ENCODE peak calls at places on chromosomes 12 and 14, in nine cellular contexts. T, D, O, M, L, U, F, W and E are unnamed samples.

GRCh38 chr14:32654106-32654505 is 284.6 kb upstream of the NPAS3 start:
- DNase-seq in T (no peak), D (no peak), O (no peak), M (no peak), L (no peak), U (no peak), F (no peak), W (no peak), E (no peak)

GRCh38 chr14:50955373-50956043 is 11.2 kb upstream of the PYGL start:
- DNase-seq in T (no peak), D (peak; percentile 90), O (no peak), M (peak; percentile 98), L (peak; percentile 88), U (peak; percentile 67), F (no peak), W (no peak), E (peak; percentile 80)

GRCh38 chr12:50282581-50283229 is 615 bp downstream of the LIMA1 start:
- DNase-seq in T (no peak), D (peak; percentile 32), O (no peak), M (no peak), L (peak; percentile 29), U (no peak), F (no peak), W (no peak), E (no peak)

GRCh38 chr12:45989857-45990467 is 412 bp downstream of the SCAF11 start:
- DNase-seq in T (no peak), D (peak; percentile 51), O (peak; percentile 51), M (peak; percentile 69), L (no peak), U (peak; percentile 58), F (peak; percentile 64), W (no peak), E (no peak)

GRCh38 chr12:122035292-122035691 is 13.6 kb downstream of the BCL7A start:
- DNase-seq in T (no peak), D (no peak), O (peak; percentile 59), M (no peak), L (no peak), U (no peak), F (no peak), W (no peak), E (no peak)

GRCh38 chr14:65933400-65934068 is 521.0 kb downstream of the FUT8 start:
- DNase-seq in T (peak; percentile 51), D (no peak), O (no peak), M (no peak), L (peak; percentile 1), U (peak; percentile 21), F (no peak), W (no peak), E (no peak)

GRCh38 chr12:88935856-88936255 is 355.6 kb upstream of the KITLG start:
- DNase-seq in T (no peak), D (peak; percentile 9), O (no peak), M (no peak), L (no peak), U (no peak), F (no peak), W (no peak), E (no peak)

GRCh38 chr12:52949413-52950331 is 754 bp downstream of the KRT18 start:
- DNase-seq in T (no peak), D (peak; percentile 92), O (peak; percentile 81), M (peak; percentile 93), L (peak; percentile 94), U (no peak), F (no peak), W (peak; percentile 56), E (peak; percentile 73)

GRCh38 chr14:23354990-23355389 is 2.3 kb upstream of the SLC22A17 start:
- DNase-seq in T (peak; percentile 11), D (no peak), O (no peak), M (no peak), L (no peak), U (no peak), F (no peak), W (no peak), E (no peak)

GRCh38 chr14:23356036-23356435 is 3.3 kb upstream of the SLC22A17 start:
- DNase-seq in T (peak; percentile 40), D (no peak), O (no peak), M (no peak), L (no peak), U (no peak), F (no peak), W (no peak), E (no peak)

GRCh38 chr14:23351681-23352505 is 794 bp downstream of the SLC22A17 start:
- DNase-seq in T (no peak), D (no peak), O (no peak), M (no peak), L (no peak), U (no peak), F (no peak), W (no peak), E (no peak)

GRCh38 chr14:23353433-23353780 is 720 bp upstream of the SLC22A17 start:
- DNase-seq in T (no peak), D (no peak), O (no peak), M (no peak), L (no peak), U (no peak), F (no peak), W (no peak), E (no peak)

DNA sequence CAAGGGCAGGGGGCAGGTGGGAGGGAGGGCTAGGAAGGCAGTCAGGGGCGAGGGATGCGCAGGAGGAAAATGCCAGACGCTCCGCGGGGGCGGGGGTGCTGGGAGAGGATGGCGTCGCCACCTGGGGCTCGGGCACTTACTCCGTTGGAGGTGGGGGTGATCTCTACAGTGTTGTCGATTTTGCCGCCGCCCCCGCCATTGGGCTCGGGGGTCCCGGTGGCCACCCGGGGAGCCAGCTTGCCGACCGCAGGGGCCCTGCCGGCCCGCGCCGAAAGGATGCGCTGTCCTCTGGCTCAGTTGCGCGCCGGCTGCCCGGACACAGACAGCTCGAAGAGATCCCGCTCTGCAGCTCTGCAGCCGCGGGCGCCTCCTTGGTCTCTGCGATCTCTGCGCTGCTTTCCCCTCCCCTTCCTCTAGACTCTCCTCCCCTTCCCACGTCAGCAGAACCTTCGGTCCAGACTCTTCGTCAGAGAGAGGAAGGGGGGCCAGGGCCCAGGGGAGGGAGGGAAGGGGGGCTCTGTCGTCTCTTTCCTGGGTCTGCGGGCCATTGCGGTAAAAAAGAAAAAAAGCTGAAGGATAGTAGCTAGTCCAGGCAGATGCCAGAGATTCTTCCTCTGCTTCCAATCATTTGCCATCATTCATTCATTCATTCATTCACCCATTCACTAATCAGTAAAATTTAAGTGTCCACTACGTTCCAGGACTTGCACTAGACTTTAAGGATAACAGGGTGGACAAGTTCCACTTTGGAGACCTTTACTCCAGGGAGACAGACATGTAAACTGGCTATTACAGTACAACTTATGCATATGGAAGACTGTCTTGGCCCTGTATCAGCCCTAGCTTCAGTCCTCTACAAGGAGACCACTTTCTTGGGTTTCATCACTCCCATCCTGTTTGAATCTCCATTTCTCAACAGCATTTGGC is at the start of gene SLC22A17:
- DNase-seq in T (peak; percentile 92), D (peak; percentile 90), O (peak; percentile 65), M (peak; percentile 82), L (peak; percentile 87), U (peak; percentile 87), F (no peak), W (peak; percentile 36), E (peak; percentile 33)
- TF ChIP-seq CTCF in T (peak; percentile 14), D (peak; percentile 7), O (no peak), M (peak; percentile 36), L (peak; percentile 11), U (peak; percentile 35), F (no peak), W (no peak), E (peak; percentile 33)

GRCh38 chr14:38716871-38717270 is 386.2 kb downstream of the SEC23A start:
- DNase-seq in T (no peak), D (no peak), O (no peak), M (no peak), L (no peak), U (no peak), F (no peak), W (no peak), E (no peak)

GRCh38 chr14:38723954-38724353 is 379.1 kb downstream of the SEC23A start:
- DNase-seq in T (no peak), D (no peak), O (no peak), M (no peak), L (peak; percentile 8), U (no peak), F (no peak), W (no peak), E (no peak)

GRCh38 chr14:38721822-38722431 is 381.1 kb downstream of the SEC23A start:
- DNase-seq in T (no peak), D (peak; percentile 62), O (peak; percentile 65), M (no peak), L (peak; percentile 76), U (peak; percentile 33), F (no peak), W (peak; percentile 23), E (no peak)

GRCh38 chr14:38723277-38723676 is 379.8 kb downstream of the SEC23A start:
- DNase-seq in T (no peak), D (no peak), O (no peak), M (no peak), L (no peak), U (no peak), F (no peak), W (no peak), E (no peak)

DNA sequence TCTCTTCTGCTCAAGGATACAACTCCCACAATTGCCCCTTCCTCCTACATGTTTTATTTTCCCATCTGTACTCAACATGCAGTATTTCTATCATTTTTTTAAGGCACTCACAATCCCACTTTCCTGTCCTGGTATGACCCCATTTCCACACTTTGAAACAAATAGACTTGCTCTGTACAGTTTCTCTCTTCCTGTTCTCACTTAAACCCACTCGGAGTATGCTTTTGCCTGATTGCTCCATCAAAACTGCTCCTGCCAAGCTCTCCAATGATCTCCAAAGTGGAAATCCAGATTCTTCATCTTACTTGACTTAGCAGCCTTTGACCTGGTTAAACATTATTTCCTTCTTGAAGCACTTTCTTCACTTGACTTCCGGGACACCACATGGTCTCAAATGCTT is 384.5 kb downstream of the SEC23A start:
- DNase-seq in T (no peak), D (no peak), O (no peak), M (no peak), L (no peak), U (no peak), F (no peak), W (no peak), E (no peak)
- TF ChIP-seq CTCF in T (no peak), D (no peak), O (no peak), M (no peak), L (no peak), U (no peak), F (no peak), W (no peak), E (no peak)

DNA sequence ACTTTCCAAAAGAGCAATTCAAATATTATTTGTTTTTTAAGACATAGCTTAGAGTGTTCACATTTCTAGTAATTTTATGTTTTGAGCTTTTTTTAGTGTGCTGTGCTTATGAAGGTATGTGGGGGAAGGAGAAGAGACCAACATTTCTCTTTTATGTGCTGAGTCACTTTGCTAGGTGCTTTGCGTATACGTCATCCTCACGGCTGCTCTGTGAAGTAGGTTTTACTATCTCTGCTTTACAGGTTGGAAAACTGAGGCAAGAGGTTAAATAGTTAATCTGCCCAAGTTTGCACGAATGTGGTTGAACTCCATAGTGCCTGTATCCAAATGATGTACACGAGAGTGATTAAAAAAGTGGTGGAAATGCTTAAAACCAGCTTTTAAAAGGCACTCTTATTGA is 75.9 kb downstream of the AEBP2 start:
- DNase-seq in T (no peak), D (no peak), O (no peak), M (no peak), L (no peak), U (no peak), F (no peak), W (no peak), E (no peak)
- TF ChIP-seq CTCF in T (no peak), D (no peak), O (no peak), M (no peak), L (no peak), U (no peak), F (no peak), W (no peak), E (no peak)

GRCh38 chr12:14729586-14729985 is 33.2 kb upstream of the GUCY2C start:
- DNase-seq in T (no peak), D (no peak), O (no peak), M (no peak), L (no peak), U (no peak), F (no peak), W (no peak), E (no peak)

DNA sequence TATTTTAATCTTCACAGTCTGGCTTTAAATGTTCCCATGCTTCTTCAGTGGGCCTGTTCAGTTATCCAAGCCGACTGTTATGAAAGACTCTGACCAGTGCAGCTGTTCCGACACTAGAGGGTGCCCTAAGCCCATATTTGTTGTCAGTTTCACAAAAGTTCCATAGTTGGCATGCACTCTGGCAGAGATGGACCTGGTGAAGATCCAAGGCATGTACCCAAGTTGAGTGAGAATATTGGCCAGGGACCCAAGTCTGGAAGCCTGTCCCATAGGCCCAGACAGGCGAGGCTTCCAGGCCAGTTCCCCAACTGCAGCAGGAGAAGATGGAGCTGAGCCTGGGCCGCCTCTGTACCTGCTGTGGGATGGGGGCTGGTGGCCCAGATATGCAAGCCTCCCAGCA is 27.4 kb upstream of the GUCY2C start:
- DNase-seq in T (no peak), D (peak; percentile 28), O (peak; percentile 65), M (no peak), L (peak; percentile 76), U (peak; percentile 17), F (no peak), W (no peak), E (no peak)
- TF ChIP-seq CTCF in T (peak; percentile 57), D (peak; percentile 66), O (no peak), M (peak; percentile 30), L (peak; percentile 78), U (peak; percentile 21), F (peak; percentile 25), W (peak; percentile 61), E (peak; percentile 75)